ENCODE peak calls at places on chromosomes 4 and X, in six cellular contexts. M, A, W, J, C and S are unnamed samples.

GRCh38 chr4:111717916-111718315 is 427.3 kb upstream of the FAM241A start:
- DNase-seq in M (no peak), A (no peak), W (no peak), J (no peak), C (no peak), S (no peak)

GRCh38 chr4:182213024-182213423 is 30.2 kb upstream of the TENM3 start:
- DNase-seq in M (no peak), A (peak), W (no peak), J (no peak), C (no peak), S (no peak)

GRCh38 chrX:2692221-2693122 is 1.4 kb downstream of the CD99 start:
- DNase-seq in M (peak), A (peak), W (no peak), J (no peak), C (peak), S (no peak)

GRCh38 chr4:123577507-123577906 is 180.9 kb downstream of the SPRY1 start:
- DNase-seq in M (no peak), A (no peak), W (no peak), J (no peak), C (no peak), S (no peak)

GRCh38 chr4:77065382-77065781 is 10.4 kb downstream of the CCNI start:
- DNase-seq in M (no peak), A (peak), W (no peak), J (peak), C (no peak), S (no peak)

GRCh38 chrX:14356401-14356800 is 172.9 kb upstream of the GLRA2 start:
- DNase-seq in M (no peak), A (no peak), W (no peak), J (peak), C (no peak), S (no peak)

GRCh38 chr4:119016636-119017035 is 119.0 kb upstream of the MYOZ2 start:
- DNase-seq in M (no peak), A (peak), W (no peak), J (no peak), C (no peak), S (no peak)

GRCh38 chrX:22060451-22060940 is 28.4 kb downstream of the PHEX start:
- DNase-seq in M (no peak), A (peak), W (no peak), J (peak), C (no peak), S (no peak)

GRCh38 chr4:79700356-79700755 is 292.3 kb upstream of the GK2 start:
- DNase-seq in M (no peak), A (no peak), W (no peak), J (no peak), C (no peak), S (no peak)

GRCh38 chrX:14017399-14017798 is 12.3 kb downstream of the GEMIN8 start:
- DNase-seq in M (no peak), A (no peak), W (no peak), J (no peak), C (no peak), S (no peak)

GRCh38 chr4:386708-387105 is 49.1 kb downstream of the ZNF141 start:
- DNase-seq in M (no peak), A (no peak), W (no peak), J (no peak), C (no peak), S (no peak)

GRCh38 chr4:5589495-5589894 is 118.9 kb downstream of the EVC2 start:
- DNase-seq in M (no peak), A (no peak), W (no peak), J (no peak), C (no peak), S (no peak)
- H3K27ac ChIP-seq in M (no peak), A (no peak), W (no peak), J (no peak), C (no peak), S (no peak)

GRCh38 chrX:154096140-154097002 is 1.1 kb downstream of the MECP2 start:
- DNase-seq in M (peak), A (peak), W (no peak), J (peak), C (peak), S (no peak)

GRCh38 chrX:154097003-154097596 is 417 bp downstream of the MECP2 start:
- DNase-seq in M (peak), A (peak), W (peak), J (peak), C (peak), S (peak)

GRCh38 chrX:154097597-154098541 is at the start of gene MECP2:
- DNase-seq in M (peak), A (peak), W (peak), J (peak), C (peak), S (peak)

GRCh38 chrX:154094833-154095232 is 2.7 kb downstream of the MECP2 start:
- DNase-seq in M (no peak), A (no peak), W (no peak), J (no peak), C (no peak), S (no peak)

GRCh38 chrX:154098551-154098950 is 1.0 kb upstream of the MECP2 start:
- DNase-seq in M (no peak), A (no peak), W (no peak), J (no peak), C (no peak), S (no peak)
- H3K27ac ChIP-seq in M (no peak), A (no peak), W (peak), J (no peak), C (no peak), S (peak)

GRCh38 chrX:40773188-40773587 is 37.8 kb upstream of the MED14 start:
- DNase-seq in M (no peak), A (no peak), W (no peak), J (no peak), C (no peak), S (no peak)
- H3K27ac ChIP-seq in M (peak), A (no peak), W (no peak), J (no peak), C (no peak), S (no peak)

GRCh38 chrX:24954732-24955131 is 61.0 kb downstream of the ARX start:
- DNase-seq in M (no peak), A (no peak), W (no peak), J (no peak), C (no peak), S (no peak)
- H3K27ac ChIP-seq in M (no peak), A (no peak), W (no peak), J (no peak), C (no peak), S (no peak)